ENCODE peak calls at places on chromosome 6, in four cellular contexts. M is GM12878, N is K562, Z is HCT116. T is an unnamed sample.

GRCh38 chr6:17928514-17929430 is 58.7 kb downstream of the KIF13A start:
- DNase-seq in M (no peak), N (no peak), Z (no peak), T (no peak)

GRCh38 chr6:146620655-146621054 is 21.9 kb downstream of the ADGB start:
- DNase-seq in M (no peak), N (no peak), Z (no peak), T (no peak)

GRCh38 chr6:153237670-153238069 is 106.6 kb upstream of the RGS17 start:
- DNase-seq in M (no peak), N (no peak), Z (no peak), T (no peak)

GRCh38 chr6:31122803-31123706 is 2.8 kb upstream of the CDSN start:
- DNase-seq in M (no peak), N (peak), Z (peak), T (no peak)

GRCh38 chr6:4901256-4902061 is 102.4 kb downstream of the RPP40 start:
- DNase-seq in M (peak), N (no peak), Z (no peak), T (no peak)

GRCh38 chr6:133132092-133132491 is 109.1 kb upstream of the EYA4 start:
- DNase-seq in M (no peak), N (no peak), Z (no peak), T (no peak)

GRCh38 chr6:33607784-33608161 is 13.3 kb upstream of the ITPR3 start:
- DNase-seq in M (no peak), N (no peak), Z (peak), T (no peak)

GRCh38 chr6:69732045-69732444 is 64.8 kb downstream of the LMBRD1 start:
- DNase-seq in M (no peak), N (no peak), Z (no peak), T (no peak)

GRCh38 chr6:46274502-46274901 is 103.7 kb upstream of the ENPP5 start:
- DNase-seq in M (no peak), N (no peak), Z (no peak), T (no peak)
- TF ChIP-seq JUND in M (no peak), N (no peak), Z (no peak), T (no peak)

DNA sequence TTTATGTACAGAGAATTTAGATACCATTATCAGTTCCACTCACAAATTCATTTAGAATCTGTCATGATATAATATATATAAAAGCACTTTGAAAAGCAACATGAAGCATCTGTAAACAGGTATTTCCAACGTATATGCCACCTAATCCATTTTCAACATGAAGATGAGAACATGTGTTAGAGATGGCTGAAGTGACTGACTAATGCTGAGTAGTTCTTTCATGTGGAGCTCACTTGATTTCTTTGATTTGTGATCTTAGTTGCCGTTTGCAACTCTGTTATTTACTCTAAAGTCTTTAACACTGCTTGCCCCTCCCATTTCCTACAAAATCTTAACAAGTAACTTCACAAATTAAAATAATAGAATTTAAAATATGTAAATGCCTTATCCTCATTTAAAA is 78.4 kb downstream of the ME1 start:
- DNase-seq in M (no peak), N (no peak), Z (no peak), T (no peak)
- TF ChIP-seq JUND in M (no peak), N (no peak), Z (no peak), T (no peak)

DNA sequence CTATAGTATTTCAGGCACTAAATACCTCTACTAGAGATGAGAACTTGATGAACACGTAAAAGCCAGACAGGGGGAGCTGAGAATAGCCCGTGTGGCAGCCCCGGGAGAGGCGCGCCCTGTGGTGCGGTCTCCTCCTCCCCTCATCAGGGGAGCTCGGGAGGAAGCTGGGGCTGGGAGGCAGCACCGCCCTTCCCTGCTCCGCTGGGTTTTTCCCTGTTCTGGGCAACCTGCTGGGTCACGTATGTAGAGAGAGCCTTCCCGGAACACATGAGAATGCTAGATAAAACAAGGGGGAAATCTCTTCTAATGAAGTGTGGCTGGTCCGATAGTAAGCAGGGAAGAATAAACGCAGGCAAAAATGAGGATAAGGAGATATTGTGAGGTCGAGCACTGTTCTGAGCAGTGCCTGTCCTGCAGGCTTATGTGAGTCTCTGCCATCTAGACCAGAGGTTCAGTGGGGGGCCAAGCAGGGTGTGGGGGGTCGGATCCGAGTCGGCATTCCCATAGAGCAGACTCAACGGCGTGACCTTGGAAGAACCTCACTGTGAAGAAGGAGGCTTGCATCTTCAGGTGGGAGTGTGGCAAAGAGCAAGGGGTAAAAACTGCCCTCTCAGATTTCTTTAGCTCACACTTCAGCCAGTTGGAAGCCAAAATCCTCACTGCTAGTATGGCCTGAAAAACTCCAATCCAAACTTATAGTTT is 13.4 kb upstream of the RPS6KA2 start:
- DNase-seq in M (no peak), N (no peak), Z (no peak), T (no peak)
- TF ChIP-seq JUND in M (no peak), N (no peak), Z (no peak), T (no peak)

GRCh38 chr6:132131351-132131750 is 180.2 kb upstream of the CCN2 start:
- DNase-seq in M (no peak), N (no peak), Z (no peak), T (no peak)

GRCh38 chr6:132132420-132132819 is 181.2 kb upstream of the CCN2 start:
- DNase-seq in M (no peak), N (no peak), Z (no peak), T (no peak)

GRCh38 chr6:132132911-132133639 is 181.9 kb upstream of the CCN2 start:
- DNase-seq in M (no peak), N (no peak), Z (no peak), T (no peak)

GRCh38 chr6:132130530-132131298 is 179.5 kb upstream of the CCN2 start:
- DNase-seq in M (no peak), N (no peak), Z (no peak), T (no peak)

GRCh38 chr6:132131777-132132176 is 180.6 kb upstream of the CCN2 start:
- DNase-seq in M (no peak), N (no peak), Z (peak), T (no peak)
- TF ChIP-seq JUND in M (no peak), N (no peak), Z (no peak), T (no peak)

GRCh38 chr6:125957845-125958244 is 1.3 kb downstream of the HINT3 start:
- DNase-seq in M (no peak), N (peak), Z (no peak), T (peak)
- TF ChIP-seq JUND in M (no peak), N (peak), Z (no peak), T (no peak)

GRCh38 chr6:102766946-102767345 is 1373.4 kb downstream of the GRIK2 start:
- DNase-seq in M (no peak), N (no peak), Z (no peak), T (no peak)
- TF ChIP-seq JUND in M (no peak), N (no peak), Z (no peak), T (no peak)

DNA sequence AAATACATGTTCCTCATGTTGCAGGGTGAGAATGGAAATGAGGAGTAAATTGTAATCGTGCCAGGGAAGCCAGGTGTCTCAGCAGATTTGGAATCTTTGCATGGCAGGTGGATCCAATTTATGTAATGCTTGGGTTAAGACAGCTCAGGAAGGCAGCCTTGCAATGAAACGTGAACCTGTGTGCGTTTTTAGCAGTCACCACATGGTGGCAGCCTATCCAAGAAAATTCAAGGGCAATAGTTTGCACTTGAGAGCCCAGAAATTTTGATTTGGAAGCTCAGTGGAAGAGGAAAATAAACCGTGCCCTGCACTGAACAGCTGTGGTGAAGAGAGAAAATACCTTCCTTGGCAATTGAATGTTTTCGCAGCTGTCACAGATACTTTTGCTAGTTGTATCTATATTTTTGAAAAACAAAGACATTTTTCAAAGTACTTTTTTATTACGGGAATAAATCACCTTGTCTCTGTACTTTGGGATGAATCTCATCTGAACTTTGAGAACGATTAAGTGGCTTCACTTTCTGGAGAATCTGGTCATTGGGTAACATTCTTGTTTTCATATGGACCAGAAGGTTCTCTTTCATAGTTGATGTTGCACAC is 26.5 kb downstream of the MTHFD1L start:
- DNase-seq in M (peak), N (peak), Z (peak), T (peak)
- TF ChIP-seq JUND in M (no peak), N (no peak), Z (no peak), T (no peak)

GRCh38 chr6:88492241-88492640 is 326.1 kb upstream of the CNR1 start:
- DNase-seq in M (no peak), N (no peak), Z (no peak), T (no peak)
- TF ChIP-seq JUND in M (no peak), N (no peak), Z (no peak), T (no peak)

DNA sequence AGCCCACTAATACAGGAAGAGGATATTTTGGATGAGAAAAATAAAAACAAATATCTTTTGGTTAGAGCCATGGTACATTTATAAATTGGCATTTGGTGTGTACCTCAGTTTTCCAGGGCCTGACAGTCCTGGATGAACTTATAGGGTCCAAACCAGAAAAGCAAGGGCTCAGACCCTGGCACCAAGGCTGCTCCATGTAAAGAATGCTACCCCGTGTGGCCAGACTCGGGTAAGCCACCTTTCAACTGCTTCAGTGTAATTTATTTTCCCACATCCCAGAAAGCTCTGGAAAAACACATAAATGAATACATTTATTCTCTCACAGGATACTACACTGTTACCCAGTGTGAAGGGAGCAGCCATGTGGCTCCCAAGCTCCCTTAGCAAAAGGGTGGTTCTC is 13.9 kb downstream of the MRPL14 start:
- DNase-seq in M (no peak), N (no peak), Z (no peak), T (no peak)
- TF ChIP-seq JUND in M (no peak), N (no peak), Z (no peak), T (no peak)

DNA sequence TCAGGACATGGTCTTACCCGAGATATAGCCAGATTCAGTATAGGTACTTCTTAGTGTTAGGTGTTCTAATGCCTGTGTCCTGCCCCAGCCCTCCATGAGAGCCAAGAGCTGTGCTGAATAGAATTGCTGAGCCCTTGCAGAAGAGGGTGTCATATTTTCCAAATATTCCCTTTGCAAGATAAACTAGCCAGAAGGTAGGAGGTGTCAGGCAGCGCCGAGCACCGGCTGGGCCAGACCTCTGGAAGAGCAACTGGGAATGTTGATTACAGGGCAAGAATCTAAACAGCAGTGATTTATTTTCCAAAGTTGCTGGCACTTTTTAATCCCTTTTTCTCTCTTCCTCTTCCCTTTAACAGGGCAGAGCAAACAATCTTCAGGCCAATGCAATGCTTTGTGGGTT is 37.1 kb upstream of the EZR start:
- DNase-seq in M (no peak), N (no peak), Z (no peak), T (no peak)
- TF ChIP-seq JUND in M (no peak), N (no peak), Z (no peak), T (no peak)

T was measured in T47D.